ENCODE peak calls at places on chromosomes 4 and X, in nine cellular contexts. Y, F, S, Z, R, L, O, T and V are unnamed samples. For H3K36me3 and H3K9me3, the result is how much of the 10 kb centered on the place peaks cover.

GRCh38 chr4:37471971-37472370 is 214.2 kb downstream of the RELL1 start:
- DNase-seq in Y (no peak), R (no peak), T (no peak), L (no peak), S (no peak), Z (no peak), O (no peak), F (peak), V (no peak)

GRCh38 chrX:137573356-137574101 is 7.6 kb downstream of the ZIC3 start:
- DNase-seq in T (peak), S (no peak), L (no peak), R (no peak), Z (no peak), O (no peak), F (no peak), Y (no peak), V (no peak)

GRCh38 chrX:143429021-143429570 is 88.2 kb downstream of the SPANXN3 start:
- DNase-seq in Y (no peak), T (no peak), L (no peak), R (no peak), F (no peak), O (no peak), S (no peak), Z (no peak), V (no peak)

GRCh38 chr4:52370576-52370975 is 288.5 kb downstream of the USP46 start:
- DNase-seq in R (no peak), O (no peak), S (no peak), L (no peak), Y (no peak), F (no peak), T (no peak), Z (no peak), V (no peak)

GRCh38 chrX:34903316-34903715 is 39.3 kb upstream of the FAM47B start:
- DNase-seq in R (no peak), Z (no peak), F (no peak), L (peak), T (no peak), S (no peak), Y (peak), O (peak), V (no peak)

GRCh38 chrX:10106801-10107200 is 50.0 kb upstream of the CLCN4 start:
- DNase-seq in Z (no peak), T (no peak), F (no peak), L (no peak), S (no peak), Y (no peak), O (no peak), R (no peak), V (peak)

GRCh38 chrX:23822397-23822796 is 39.4 kb downstream of the SAT1 start:
- DNase-seq in T (no peak), Y (no peak), O (peak), Z (no peak), F (peak), L (peak), S (no peak), R (no peak), V (no peak)

GRCh38 chrX:155881158-155881993 is at the start of gene VAMP7:
- DNase-seq in T (peak), O (peak), S (peak), F (peak), Y (peak), R (peak), Z (peak), L (peak), V (peak)

GRCh38 chrX:41491267-41492004 is 44.3 kb downstream of the NYX start:
- DNase-seq in Y (peak), L (peak), F (no peak), S (no peak), T (no peak), O (peak), Z (no peak), R (no peak), V (no peak)

GRCh38 chrX:119234931-119235555 is 1.0 kb upstream of the PGRMC1 start:
- DNase-seq in R (peak), L (no peak), Y (no peak), F (peak), O (peak), T (no peak), Z (peak), S (no peak), V (no peak)

GRCh38 chrX:44874481-44875184 is 1.6 kb downstream of the KDM6A start:
- DNase-seq in T (no peak), Z (peak), R (peak), Y (peak), L (peak), S (no peak), O (peak), F (peak), V (peak)

GRCh38 chr4:161279095-161279494 is 884.7 kb downstream of the FSTL5 start:
- DNase-seq in T (no peak), O (no peak), Y (no peak), Z (no peak), S (no peak), L (no peak), F (no peak), R (no peak), V (no peak)

GRCh38 chrX:118847676-118848075 is 24.1 kb downstream of the ZCCHC12 start:
- DNase-seq in O (peak), Z (no peak), T (no peak), Y (peak), S (no peak), F (no peak), R (no peak), L (peak), V (no peak)

GRCh38 chr4:111641813-111642579 is 503.3 kb upstream of the FAM241A start:
- DNase-seq in R (no peak), Y (peak), Z (peak), S (no peak), T (no peak), O (peak), L (peak), F (peak), V (no peak)

GRCh38 chr4:96473246-96473645 is 633.4 kb downstream of the PDHA2 start:
- DNase-seq in T (no peak), Y (no peak), S (no peak), F (no peak), O (no peak), Z (no peak), R (no peak), L (no peak), V (no peak)

GRCh38 chr4:100248476-100248875 is 58.2 kb upstream of the DDIT4L start:
- DNase-seq in S (no peak), F (no peak), R (no peak), O (no peak), L (no peak), T (no peak), Z (no peak), Y (no peak), V (no peak)

GRCh38 chr4:125013891-125014290 is 300.9 kb upstream of the FAT4 start:
- DNase-seq in Z (no peak), O (peak), R (no peak), F (no peak), L (peak), Y (no peak), T (no peak), S (no peak), V (no peak)

GRCh38 chr4:90543419-90544170 is 416.4 kb downstream of the CCSER1 start:
- DNase-seq in T (no peak), Z (no peak), R (no peak), S (no peak), L (no peak), O (no peak), F (no peak), Y (no peak), V (no peak)

GRCh38 chr4:55087930-55088293 is 37.5 kb downstream of the KDR start:
- DNase-seq in S (no peak), T (no peak), Y (no peak), R (no peak), O (no peak), L (no peak), F (no peak), Z (no peak), V (no peak)

GRCh38 chr4:176588436-176588835 is 204.3 kb downstream of the VEGFC start:
- DNase-seq in Y (no peak), Z (no peak), F (no peak), T (no peak), L (no peak), S (no peak), R (no peak), O (no peak), V (no peak)

GRCh38 chrX:104254442-104255115 is at the start of gene ESX1:
- DNase-seq in F (no peak), O (peak), Y (peak), R (no peak), Z (no peak), T (no peak), L (no peak), S (no peak), V (no peak)

GRCh38 chr4:166078956-166079355 is 205.9 kb downstream of the TLL1 start:
- DNase-seq in L (no peak), O (peak), R (no peak), F (no peak), T (no peak), S (no peak), Y (peak), Z (no peak), V (no peak)

GRCh38 chr4:94177822-94178221 is 29.8 kb upstream of the SMARCAD1 start:
- DNase-seq in F (no peak), O (no peak), T (no peak), L (no peak), Y (no peak), Z (no peak), R (no peak), S (no peak), V (no peak)

DNA sequence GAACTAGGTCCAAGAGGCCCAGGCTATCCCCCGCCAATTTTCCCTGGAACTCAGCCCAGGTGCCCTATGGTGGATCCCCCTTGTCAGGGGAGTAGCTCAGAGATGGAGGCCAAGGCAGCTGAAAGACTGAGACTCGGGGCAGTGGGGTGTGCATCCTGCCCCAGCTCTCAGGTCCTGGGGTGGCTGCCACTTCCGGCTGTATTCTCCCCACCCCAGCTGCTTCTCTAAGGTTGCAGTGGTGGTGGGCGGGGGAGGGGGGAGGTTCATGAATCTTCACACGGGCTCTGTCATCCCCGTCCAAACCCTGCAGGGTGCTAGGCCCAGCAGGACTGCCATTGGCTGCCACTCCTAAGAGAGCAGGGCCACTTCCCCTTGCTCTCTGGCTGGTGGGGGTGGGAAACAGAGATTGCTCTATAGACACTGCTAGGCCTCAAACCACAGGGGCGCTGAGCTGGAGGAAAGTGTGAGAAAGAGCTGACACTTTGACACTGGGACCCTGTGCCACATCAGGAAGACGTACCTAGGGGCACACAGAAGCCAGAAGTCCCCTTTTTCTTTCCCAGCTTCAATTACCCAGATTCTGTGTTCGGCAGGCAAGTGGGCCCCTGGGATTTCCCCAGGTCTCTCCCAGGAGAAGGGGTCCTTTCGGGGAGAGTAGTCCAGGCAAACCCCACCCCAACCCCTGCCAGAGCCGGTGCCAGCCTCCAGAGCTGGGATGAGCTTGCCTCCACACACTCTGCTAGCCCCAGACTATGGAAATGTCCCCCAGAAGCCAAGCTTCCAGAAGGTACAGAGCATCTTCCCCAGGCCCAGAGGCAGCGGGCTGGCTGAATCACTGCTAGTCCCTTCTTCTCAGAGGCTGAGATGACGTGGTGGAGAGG is 1.6 kb downstream of the SASH3 start:
- DNase-seq in L (no peak), S (no peak), Z (peak), R (no peak), O (no peak), Y (no peak), T (no peak), F (no peak), V (peak)
- H3K36me3 ChIP-seq in L (under half), S (under half), Z (under half), R (under half), O (under half), Y (under half), T (under half), F (under half), V (under half)

DNA sequence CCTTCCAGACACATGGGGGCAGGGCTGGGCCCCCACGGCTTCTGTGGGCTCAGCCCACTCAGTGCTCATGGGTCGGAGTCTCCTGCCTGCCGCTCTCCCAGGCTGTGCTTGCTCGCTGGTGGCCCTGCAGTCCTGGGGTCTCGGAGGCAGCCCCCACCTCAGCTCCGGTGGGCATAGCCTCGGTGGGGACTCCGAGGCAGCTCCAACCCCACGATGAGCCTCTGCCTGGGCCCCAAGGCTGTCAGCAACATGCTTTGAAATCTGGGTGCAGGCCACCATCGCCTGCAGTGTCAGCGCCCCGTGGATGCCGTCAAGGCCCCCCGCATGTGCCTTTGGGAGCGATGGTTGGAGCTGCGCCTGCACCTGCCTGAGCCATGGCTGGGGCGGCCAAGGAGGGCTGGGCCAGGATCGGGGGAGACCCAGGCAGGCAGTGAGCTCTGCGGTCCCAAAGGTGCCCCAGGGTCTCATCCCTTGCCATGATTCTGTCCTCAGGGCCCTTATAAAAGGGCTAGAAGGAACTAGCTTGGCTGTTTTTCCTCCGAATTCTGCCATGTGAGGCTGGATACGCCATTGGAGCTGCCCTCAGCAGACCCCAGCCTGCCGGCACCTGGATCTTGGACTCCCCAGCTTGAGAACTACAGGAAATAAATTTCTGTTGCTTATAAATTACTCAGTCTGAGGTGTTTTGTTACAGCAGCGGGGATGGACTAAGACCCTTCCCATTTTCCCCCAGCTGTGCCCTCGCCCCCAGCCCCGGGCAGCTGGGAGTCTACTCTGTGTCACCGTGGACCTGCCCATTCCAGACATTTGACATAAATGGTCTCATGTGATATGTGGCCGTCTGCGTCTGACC is 30.4 kb upstream of the SPON2 start:
- DNase-seq in T (peak), R (no peak), F (peak), S (no peak), O (no peak), Y (no peak), L (no peak), Z (no peak), V (no peak)
- H3K27ac ChIP-seq in T (no peak), R (no peak), F (peak), S (peak), O (no peak), Y (no peak), L (peak), Z (no peak), V (peak)

GRCh38 chrX:19360903-19361302 is 17.2 kb downstream of the PDHA1 start:
- DNase-seq in S (no peak), O (no peak), T (no peak), R (no peak), Z (no peak), F (no peak), Y (no peak), L (no peak), V (no peak)
- H3K9me3 ChIP-seq in S (under half), O (under half), T (under half), R (under half), Z (under half), F (under half), Y (under half), L (under half), V (under half)

DNA sequence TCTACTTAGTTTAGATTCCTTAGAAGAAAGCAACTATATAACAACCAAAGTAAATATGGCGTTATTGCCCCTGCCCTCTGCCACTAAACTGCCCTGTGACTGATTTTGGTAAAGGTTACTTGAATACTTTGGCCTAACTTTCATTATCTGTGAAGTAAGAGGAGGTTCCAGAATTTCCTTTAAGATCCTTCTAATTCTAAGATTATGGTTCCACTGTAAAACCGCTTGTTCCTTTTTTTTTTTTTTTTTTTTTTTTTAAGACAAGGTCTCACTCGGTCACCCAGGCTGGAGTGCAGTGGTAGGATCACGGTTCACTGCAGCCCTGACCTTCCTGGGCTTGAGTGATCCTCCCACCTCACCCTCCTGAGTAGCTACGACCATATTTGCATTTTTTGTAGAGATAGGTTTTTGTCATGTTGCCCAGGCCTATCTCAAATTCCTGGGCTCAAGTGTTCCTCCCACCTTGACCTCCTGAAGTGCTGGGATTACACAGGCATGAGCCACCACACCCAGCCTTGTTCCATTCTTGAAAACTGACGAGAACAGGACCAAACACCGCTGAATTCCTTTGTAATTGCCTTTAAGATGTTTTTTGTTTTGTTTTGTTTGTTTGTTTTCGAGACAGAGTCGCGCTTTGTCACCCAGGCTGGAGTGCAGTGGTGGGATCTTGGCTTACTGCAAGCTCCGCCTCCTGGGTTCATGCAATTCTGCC is 7.0 kb downstream of the PDS5A start:
- DNase-seq in L (no peak), Z (no peak), Y (no peak), R (no peak), S (no peak), O (no peak), T (no peak), F (no peak), V (no peak)
- H3K36me3 ChIP-seq in L (under half), Z (under half), Y (under half), R (under half), S (under half), O (under half), T (under half), F (under half), V (under half)

DNA sequence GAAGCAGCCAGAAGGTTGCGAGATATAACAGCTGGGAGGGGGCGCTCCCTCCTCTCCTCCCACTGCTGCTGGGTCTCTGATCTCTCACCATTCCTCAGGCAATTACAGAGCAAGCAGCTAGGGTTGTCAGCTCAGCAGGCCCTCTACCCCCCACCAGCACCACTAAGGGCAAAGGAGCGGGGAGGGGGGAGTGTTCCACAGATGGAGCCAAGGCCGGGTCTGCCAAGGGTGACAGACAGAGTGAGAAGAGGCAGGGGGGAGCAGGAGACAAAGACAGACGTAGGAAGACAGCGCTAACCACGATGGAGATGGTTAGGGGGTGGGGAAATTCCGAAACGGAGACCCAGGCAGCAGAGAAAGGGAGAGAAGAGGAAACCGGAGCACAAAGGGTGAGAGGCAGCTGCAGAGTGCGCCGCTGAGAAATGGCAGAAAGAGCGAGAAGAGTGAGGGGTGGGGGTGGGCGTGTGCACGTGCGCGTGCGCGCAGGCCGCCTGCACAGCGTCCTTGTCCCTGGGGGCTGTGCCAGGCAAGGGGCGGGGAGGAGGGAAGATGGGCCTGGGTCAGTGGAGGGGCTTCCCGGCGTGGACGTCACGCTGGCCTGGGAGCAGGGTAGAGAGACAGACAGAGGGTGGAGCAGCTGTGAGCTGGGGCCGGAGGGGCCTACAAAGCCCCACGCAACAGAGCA is 6.9 kb downstream of the L1CAM start:
- DNase-seq in Z (no peak), Y (peak), S (no peak), L (no peak), F (no peak), O (no peak), T (peak), R (no peak), V (no peak)
- H3K27ac ChIP-seq in Z (no peak), Y (no peak), S (no peak), L (no peak), F (no peak), O (no peak), T (no peak), R (no peak), V (no peak)